ENCODE peak calls at places on chromosomes 5 and 9, in five cellular contexts. One of them, this sample, is unnamed.

GRCh38 chr5:134435525-134435924 is 23.8 kb upstream of the CDKN2AIPNL start:
- DNase-seq in aorta: no peak
- DNase-seq in H7: no peak
- DNase-seq in breast epithelium: no peak
- DNase-seq in ascending aorta: no peak
- DNase-seq in this sample: no peak

GRCh38 chr5:109589983-109590382 is 99.7 kb upstream of the MAN2A1 start:
- DNase-seq in H7: peak; percentile 34
- DNase-seq in aorta: no peak
- DNase-seq in ascending aorta: no peak
- DNase-seq in breast epithelium: no peak
- DNase-seq in this sample: peak; percentile 22

GRCh38 chr5:180831139-180832080 is 28.8 kb upstream of the MGAT1 start:
- DNase-seq in ascending aorta: peak; percentile 89
- DNase-seq in breast epithelium: peak; percentile 73
- DNase-seq in H7: peak; percentile 87
- DNase-seq in aorta: peak; percentile 95
- DNase-seq in this sample: peak; percentile 61

GRCh38 chr9:29659014-29659413 is 2085.7 kb upstream of the C9orf72 start:
- DNase-seq in aorta: no peak
- DNase-seq in breast epithelium: no peak
- DNase-seq in ascending aorta: no peak
- DNase-seq in H7: no peak
- DNase-seq in this sample: no peak

GRCh38 chr9:108271646-108272349 is 584.0 kb downstream of the ACTL7B start:
- DNase-seq in ascending aorta: no peak
- DNase-seq in breast epithelium: peak; percentile 26
- DNase-seq in H7: peak; percentile 7
- DNase-seq in aorta: no peak
- DNase-seq in this sample: peak; percentile 80

GRCh38 chr9:8627944-8628679 is 828.5 kb upstream of the DMAC1 start:
- DNase-seq in breast epithelium: no peak
- DNase-seq in aorta: no peak
- DNase-seq in ascending aorta: no peak
- DNase-seq in H7: no peak
- DNase-seq in this sample: no peak

GRCh38 chr9:106333487-106333886 is 529.5 kb upstream of the ZNF462 start:
- DNase-seq in aorta: no peak
- DNase-seq in H7: no peak
- DNase-seq in ascending aorta: no peak
- DNase-seq in breast epithelium: no peak
- DNase-seq in this sample: no peak

GRCh38 chr9:27453860-27454553 is 70.1 kb upstream of the IFNK start:
- DNase-seq in breast epithelium: no peak
- DNase-seq in aorta: no peak
- DNase-seq in H7: no peak
- DNase-seq in ascending aorta: no peak
- DNase-seq in this sample: no peak

GRCh38 chr5:87541033-87541432 is 128.3 kb upstream of the CCNH start:
- DNase-seq in H7: peak; percentile 5
- DNase-seq in ascending aorta: no peak
- DNase-seq in aorta: no peak
- DNase-seq in breast epithelium: peak; percentile 45
- DNase-seq in this sample: peak; percentile 31

GRCh38 chr5:123170816-123171345 is 81.8 kb downstream of the PRDM6 start:
- DNase-seq in H7: peak; percentile 19
- DNase-seq in breast epithelium: no peak
- DNase-seq in ascending aorta: no peak
- DNase-seq in aorta: no peak
- DNase-seq in this sample: no peak

GRCh38 chr9:81879501-81879916 is 48.7 kb upstream of the SPATA31D4 start:
- DNase-seq in aorta: no peak
- DNase-seq in breast epithelium: no peak
- DNase-seq in H7: no peak
- DNase-seq in ascending aorta: no peak
- DNase-seq in this sample: no peak

GRCh38 chr9:97905228-97905627 is 17.1 kb downstream of the TRMO start:
- DNase-seq in breast epithelium: no peak
- DNase-seq in aorta: no peak
- DNase-seq in H7: no peak
- DNase-seq in ascending aorta: no peak
- DNase-seq in this sample: no peak

DNA sequence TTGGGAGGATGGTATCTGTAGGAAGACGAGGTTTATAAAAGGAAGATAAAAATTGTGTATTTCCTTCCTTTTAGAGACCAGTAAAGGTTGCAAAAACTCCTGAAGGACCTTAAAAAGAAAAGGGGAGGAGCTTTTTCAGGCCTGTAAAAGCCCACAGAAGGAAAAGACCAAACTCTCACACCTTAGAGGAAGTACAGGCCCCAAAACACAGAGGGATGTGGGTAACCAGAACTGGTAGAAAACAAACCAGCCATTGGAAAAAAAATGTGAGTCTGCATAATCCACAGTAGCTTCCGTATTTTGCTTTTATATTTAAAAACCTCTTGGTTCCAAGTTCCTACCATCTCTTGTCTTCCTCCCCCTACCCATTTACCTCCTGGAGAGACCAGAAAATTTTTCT is 8.5 kb downstream of the GIN1 start:
- DNase-seq in H7: no peak
- DNase-seq in breast epithelium: no peak
- DNase-seq in ascending aorta: no peak
- DNase-seq in aorta: no peak
- DNase-seq in this sample: no peak
- H3K4me3 ChIP-seq in H7: no peak overlapping the region
- H3K4me3 ChIP-seq in breast epithelium: no peak overlapping the region
- H3K4me3 ChIP-seq in ascending aorta: no peak overlapping the region
- H3K4me3 ChIP-seq in aorta: no peak overlapping the region
- H3K4me3 ChIP-seq in this sample: no peak overlapping the region

GRCh38 chr5:6482735-6483134 is 34.1 kb downstream of the UBE2QL1 start:
- DNase-seq in breast epithelium: no peak
- DNase-seq in ascending aorta: no peak
- DNase-seq in H7: no peak
- DNase-seq in aorta: no peak
- DNase-seq in this sample: no peak

GRCh38 chr5:6484899-6485298 is 36.2 kb downstream of the UBE2QL1 start:
- DNase-seq in ascending aorta: peak; percentile 28
- DNase-seq in breast epithelium: no peak
- DNase-seq in aorta: no peak
- DNase-seq in H7: no peak
- DNase-seq in this sample: no peak

GRCh38 chr5:6484446-6484845 is 35.8 kb downstream of the UBE2QL1 start:
- DNase-seq in H7: no peak
- DNase-seq in ascending aorta: peak; percentile 45
- DNase-seq in breast epithelium: no peak
- DNase-seq in aorta: no peak
- DNase-seq in this sample: no peak

GRCh38 chr5:6485441-6485840 is 36.8 kb downstream of the UBE2QL1 start:
- DNase-seq in H7: no peak
- DNase-seq in ascending aorta: no peak
- DNase-seq in breast epithelium: no peak
- DNase-seq in aorta: no peak
- DNase-seq in this sample: no peak

GRCh38 chr5:6483880-6484382 is 35.3 kb downstream of the UBE2QL1 start:
- DNase-seq in H7: no peak
- DNase-seq in ascending aorta: no peak
- DNase-seq in aorta: no peak
- DNase-seq in breast epithelium: no peak
- DNase-seq in this sample: no peak
- H3K27me3 ChIP-seq in H7: no peaks in the 10 kb centered on the region
- H3K27me3 ChIP-seq in ascending aorta: no peaks in the 10 kb centered on the region
- H3K27me3 ChIP-seq in aorta: no peaks in the 10 kb centered on the region
- H3K27me3 ChIP-seq in breast epithelium: no peaks in the 10 kb centered on the region
- H3K27me3 ChIP-seq in this sample: no peaks in the 10 kb centered on the region

DNA sequence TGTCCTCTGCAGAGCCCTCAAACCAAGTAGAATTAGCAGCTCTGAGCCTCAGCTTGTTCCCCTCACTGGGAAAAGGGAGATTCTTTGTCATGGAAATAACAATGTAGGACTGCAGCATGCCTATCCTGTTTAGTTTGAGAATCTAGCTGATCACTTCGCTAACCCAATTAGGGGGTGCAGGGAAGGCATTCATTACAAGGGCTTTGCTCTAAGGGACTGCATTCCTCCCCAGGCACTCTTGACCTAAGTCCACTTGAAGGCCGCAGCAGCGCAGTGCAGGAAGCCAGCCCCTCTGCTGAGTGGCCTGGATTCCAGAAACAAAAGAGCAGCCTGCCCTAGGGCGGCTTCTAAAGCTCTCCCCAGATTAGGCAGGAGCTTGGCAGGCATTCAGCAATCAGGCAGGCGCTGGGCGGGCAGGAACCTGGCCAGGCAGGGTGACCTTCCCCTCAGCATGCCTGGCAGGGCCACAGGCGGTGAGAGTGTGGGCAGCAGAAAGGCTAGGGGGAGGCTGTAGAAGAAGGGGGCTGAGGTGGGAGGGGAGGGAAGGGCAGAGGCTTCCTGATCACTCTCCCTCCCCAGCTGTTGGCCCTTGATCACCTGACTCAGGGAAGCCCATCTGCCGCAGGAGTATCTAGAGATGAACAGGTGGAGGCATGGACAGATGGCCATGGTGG is 24.8 kb downstream of the CCNJL start:
- DNase-seq in aorta: peak; percentile 85
- DNase-seq in breast epithelium: peak; percentile 52
- DNase-seq in ascending aorta: no peak
- DNase-seq in H7: peak; percentile 85
- DNase-seq in this sample: peak; percentile 88
- H3K4me3 ChIP-seq in aorta: no peak overlapping the region
- H3K4me3 ChIP-seq in breast epithelium: no peak overlapping the region
- H3K4me3 ChIP-seq in ascending aorta: no peak overlapping the region
- H3K4me3 ChIP-seq in H7: no peak overlapping the region
- H3K4me3 ChIP-seq in this sample: no peak overlapping the region

GRCh38 chr5:1853531-1853930 is 29.2 kb downstream of the IRX4 start:
- DNase-seq in breast epithelium: peak; percentile 58
- DNase-seq in aorta: no peak
- DNase-seq in ascending aorta: no peak
- DNase-seq in H7: no peak
- DNase-seq in this sample: no peak

GRCh38 chr5:1855573-1855972 is 27.2 kb downstream of the IRX4 start:
- DNase-seq in H7: no peak
- DNase-seq in breast epithelium: no peak
- DNase-seq in ascending aorta: no peak
- DNase-seq in aorta: no peak
- DNase-seq in this sample: no peak

GRCh38 chr5:1857256-1857600 is 25.5 kb downstream of the IRX4 start:
- DNase-seq in H7: peak; percentile 77
- DNase-seq in ascending aorta: no peak
- DNase-seq in aorta: no peak
- DNase-seq in breast epithelium: no peak
- DNase-seq in this sample: no peak

GRCh38 chr5:1856596-1857255 is 26.0 kb downstream of the IRX4 start:
- DNase-seq in breast epithelium: no peak
- DNase-seq in H7: peak; percentile 71
- DNase-seq in aorta: no peak
- DNase-seq in ascending aorta: no peak
- DNase-seq in this sample: no peak

DNA sequence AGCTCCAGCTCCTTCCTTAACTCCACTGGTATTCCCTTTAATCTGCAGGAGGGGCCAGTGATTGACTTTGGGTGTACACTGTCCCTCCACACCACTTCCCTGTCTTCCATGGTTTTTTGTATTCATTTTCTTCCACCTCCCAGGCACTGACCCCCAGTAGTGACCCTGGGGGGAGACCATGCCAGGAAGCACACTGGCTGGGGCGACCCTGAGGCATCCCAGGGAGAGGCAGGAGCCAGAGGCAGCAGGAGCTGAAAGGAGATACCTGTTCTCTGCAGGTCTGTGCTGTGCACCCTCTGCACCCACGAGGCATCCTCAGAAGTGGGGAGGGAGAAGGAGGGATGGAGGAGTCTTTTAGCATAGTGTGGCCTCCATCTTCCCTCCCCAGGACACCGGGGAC is 27.6 kb downstream of the IRX4 start:
- DNase-seq in ascending aorta: no peak
- DNase-seq in aorta: no peak
- DNase-seq in H7: no peak
- DNase-seq in breast epithelium: no peak
- DNase-seq in this sample: no peak
- H3K27me3 ChIP-seq in ascending aorta: peaks cover 7% of the 10 kb centered on the region
- H3K27me3 ChIP-seq in aorta: no peaks in the 10 kb centered on the region
- H3K27me3 ChIP-seq in H7: peaks cover 30% of the 10 kb centered on the region
- H3K27me3 ChIP-seq in breast epithelium: no peaks in the 10 kb centered on the region
- H3K27me3 ChIP-seq in this sample: peaks cover 24% of the 10 kb centered on the region

GRCh38 chr5:33105521-33105941 is 335.2 kb upstream of the TARS1 start:
- DNase-seq in ascending aorta: no peak
- DNase-seq in aorta: no peak
- DNase-seq in H7: no peak
- DNase-seq in breast epithelium: no peak
- DNase-seq in this sample: no peak
- H3K4me3 ChIP-seq in ascending aorta: no peak overlapping the region
- H3K4me3 ChIP-seq in aorta: no peak overlapping the region
- H3K4me3 ChIP-seq in H7: no peak overlapping the region
- H3K4me3 ChIP-seq in breast epithelium: no peak overlapping the region
- H3K4me3 ChIP-seq in this sample: no peak overlapping the region

DNA sequence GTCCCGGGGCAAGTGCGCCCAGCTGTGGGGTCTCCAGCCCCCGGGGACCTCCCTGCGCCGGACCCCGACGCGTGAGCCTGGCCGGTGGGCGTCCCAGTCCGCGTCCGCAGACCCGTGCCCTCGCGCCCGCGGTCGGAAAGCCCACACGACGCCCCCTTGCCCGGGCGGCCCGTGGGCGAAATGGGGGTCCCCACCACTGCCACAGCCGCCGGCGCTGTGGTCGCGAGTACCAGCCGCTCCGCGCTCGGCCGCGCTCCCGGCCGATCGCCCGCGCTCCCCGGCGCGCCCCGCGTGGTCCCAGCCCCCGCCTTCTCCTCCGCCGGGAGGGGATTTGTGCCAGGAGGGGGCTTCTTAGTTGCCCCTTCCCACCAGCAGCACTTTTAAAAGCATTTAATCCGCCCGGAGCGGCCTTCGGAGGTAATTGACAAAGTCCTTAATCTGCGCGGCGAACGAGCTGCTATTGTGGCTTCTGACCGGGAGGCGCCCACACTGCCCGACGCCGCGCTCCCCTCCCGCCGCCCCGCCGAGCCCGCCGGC is 426 bp upstream of the FIBCD1 start:
- DNase-seq in H7: peak; percentile 88
- DNase-seq in breast epithelium: no peak
- DNase-seq in ascending aorta: no peak
- DNase-seq in aorta: no peak
- DNase-seq in this sample: peak; percentile 55
- H3K27me3 ChIP-seq in H7: peaks cover 38% of the 10 kb centered on the region
- H3K27me3 ChIP-seq in breast epithelium: peaks cover 7% of the 10 kb centered on the region
- H3K27me3 ChIP-seq in ascending aorta: peaks cover 39% of the 10 kb centered on the region
- H3K27me3 ChIP-seq in aorta: no peaks in the 10 kb centered on the region
- H3K27me3 ChIP-seq in this sample: peaks cover 62% of the 10 kb centered on the region

GRCh38 chr5:42952575-42952974 is 87.5 kb downstream of the ANXA2R start:
- DNase-seq in H7: no peak
- DNase-seq in aorta: no peak
- DNase-seq in breast epithelium: no peak
- DNase-seq in ascending aorta: no peak
- DNase-seq in this sample: no peak

GRCh38 chr5:42951847-42952411 is 88.2 kb downstream of the ANXA2R start:
- DNase-seq in breast epithelium: no peak
- DNase-seq in ascending aorta: no peak
- DNase-seq in aorta: peak; percentile 78
- DNase-seq in H7: no peak
- DNase-seq in this sample: no peak

GRCh38 chr5:42950091-42950465 is 90.0 kb downstream of the ANXA2R start:
- DNase-seq in H7: no peak
- DNase-seq in breast epithelium: no peak
- DNase-seq in aorta: no peak
- DNase-seq in ascending aorta: no peak
- DNase-seq in this sample: no peak

GRCh38 chr5:42950466-42951168 is 89.5 kb downstream of the ANXA2R start:
- DNase-seq in aorta: peak; percentile 88
- DNase-seq in ascending aorta: peak; percentile 95
- DNase-seq in breast epithelium: peak; percentile 79
- DNase-seq in H7: peak; percentile 68
- DNase-seq in this sample: no peak

GRCh38 chr5:42951169-42951846 is 88.8 kb downstream of the ANXA2R start:
- DNase-seq in aorta: peak; percentile 87
- DNase-seq in H7: no peak
- DNase-seq in ascending aorta: peak; percentile 78
- DNase-seq in breast epithelium: no peak
- DNase-seq in this sample: no peak
- H3K4me3 ChIP-seq in aorta: peak overlapping the region; percentile 19
- H3K4me3 ChIP-seq in H7: no peak overlapping the region
- H3K4me3 ChIP-seq in ascending aorta: peak overlapping the region; percentile 88
- H3K4me3 ChIP-seq in breast epithelium: peak overlapping the region; percentile 60
- H3K4me3 ChIP-seq in this sample: no peak overlapping the region